ENCODE peak calls at places on chromosomes 1 and 21, in six cellular contexts. One of them, this sample, is unnamed.
A peak's percentile ranks its signal among the peaks of the same experiment; 100 is the strongest.

GRCh38 chr21:32813265-32813903 is 41.8 kb upstream of the PAXBP1 start:
- DNase-seq in heart left ventricle: peak; percentile 34
- DNase-seq in PC-3: no peak
- DNase-seq in breast epithelium: no peak
- DNase-seq in A673: no peak
- DNase-seq in choroid plexus epithelial cell: peak; percentile 28
- DNase-seq in this sample: no peak

GRCh38 chr1:9362488-9362887 is 69.8 kb downstream of the SPSB1 start:
- DNase-seq in A673: no peak
- DNase-seq in PC-3: no peak
- DNase-seq in heart left ventricle: no peak
- DNase-seq in breast epithelium: no peak
- DNase-seq in choroid plexus epithelial cell: no peak
- DNase-seq in this sample: no peak

GRCh38 chr1:36693116-36693515 is 210.4 kb upstream of the CSF3R start:
- DNase-seq in heart left ventricle: no peak
- DNase-seq in choroid plexus epithelial cell: no peak
- DNase-seq in PC-3: no peak
- DNase-seq in A673: no peak
- DNase-seq in breast epithelium: no peak
- DNase-seq in this sample: no peak

GRCh38 chr1:90402893-90403849 is 313.9 kb downstream of the BARHL2 start:
- DNase-seq in breast epithelium: peak; percentile 55
- DNase-seq in heart left ventricle: no peak
- DNase-seq in PC-3: peak; percentile 98
- DNase-seq in A673: peak; percentile 91
- DNase-seq in choroid plexus epithelial cell: peak; percentile 94
- DNase-seq in this sample: peak; percentile 61

GRCh38 chr1:223503348-223503747 is 110.1 kb downstream of the CCDC185 start:
- DNase-seq in choroid plexus epithelial cell: no peak
- DNase-seq in PC-3: no peak
- DNase-seq in A673: no peak
- DNase-seq in breast epithelium: no peak
- DNase-seq in heart left ventricle: no peak
- DNase-seq in this sample: no peak

GRCh38 chr21:34635307-34635706 is 20.4 kb upstream of the RCAN1 start:
- DNase-seq in PC-3: no peak
- DNase-seq in heart left ventricle: no peak
- DNase-seq in choroid plexus epithelial cell: no peak
- DNase-seq in A673: peak; percentile 11
- DNase-seq in breast epithelium: no peak
- DNase-seq in this sample: no peak

GRCh38 chr1:239812580-239812979 is 279.1 kb upstream of the FMN2 start:
- DNase-seq in PC-3: no peak
- DNase-seq in A673: no peak
- DNase-seq in heart left ventricle: no peak
- DNase-seq in choroid plexus epithelial cell: no peak
- DNase-seq in breast epithelium: no peak
- DNase-seq in this sample: no peak

GRCh38 chr1:95641386-95641785 is 407.4 kb downstream of the RWDD3 start:
- DNase-seq in breast epithelium: no peak
- DNase-seq in PC-3: no peak
- DNase-seq in heart left ventricle: no peak
- DNase-seq in A673: no peak
- DNase-seq in choroid plexus epithelial cell: no peak
- DNase-seq in this sample: no peak

GRCh38 chr1:100860397-100860991 is 34.1 kb downstream of the EXTL2 start:
- DNase-seq in breast epithelium: no peak
- DNase-seq in choroid plexus epithelial cell: peak; percentile 83
- DNase-seq in heart left ventricle: no peak
- DNase-seq in PC-3: peak; percentile 57
- DNase-seq in A673: peak; percentile 48
- DNase-seq in this sample: peak; percentile 33

GRCh38 chr1:52179073-52179472 is 37.2 kb downstream of the ZFYVE9 start:
- DNase-seq in breast epithelium: no peak
- DNase-seq in A673: no peak
- DNase-seq in PC-3: no peak
- DNase-seq in choroid plexus epithelial cell: no peak
- DNase-seq in heart left ventricle: no peak
- DNase-seq in this sample: peak; percentile 28

GRCh38 chr1:163924041-163924440 is 602.3 kb downstream of the NUF2 start:
- DNase-seq in A673: no peak
- DNase-seq in breast epithelium: no peak
- DNase-seq in heart left ventricle: no peak
- DNase-seq in choroid plexus epithelial cell: no peak
- DNase-seq in PC-3: no peak
- DNase-seq in this sample: no peak

GRCh38 chr1:72482736-72483413 is 200.5 kb upstream of the NEGR1 start:
- DNase-seq in heart left ventricle: no peak
- DNase-seq in breast epithelium: no peak
- DNase-seq in A673: no peak
- DNase-seq in PC-3: no peak
- DNase-seq in choroid plexus epithelial cell: no peak
- DNase-seq in this sample: no peak

GRCh38 chr21:45993210-45994085 is 11.9 kb downstream of the COL6A1 start:
- DNase-seq in PC-3: no peak
- DNase-seq in breast epithelium: peak; percentile 45
- DNase-seq in A673: no peak
- DNase-seq in heart left ventricle: peak; percentile 42
- DNase-seq in choroid plexus epithelial cell: no peak
- DNase-seq in this sample: no peak

GRCh38 chr21:36385909-36386642 is 884 bp downstream of the CHAF1B start:
- DNase-seq in choroid plexus epithelial cell: peak; percentile 13
- DNase-seq in PC-3: peak; percentile 23
- DNase-seq in heart left ventricle: no peak
- DNase-seq in A673: no peak
- DNase-seq in breast epithelium: no peak
- DNase-seq in this sample: no peak

GRCh38 chr1:188462837-188463236 is 1634.1 kb downstream of the PLA2G4A start:
- DNase-seq in breast epithelium: no peak
- DNase-seq in choroid plexus epithelial cell: no peak
- DNase-seq in heart left ventricle: no peak
- DNase-seq in A673: no peak
- DNase-seq in PC-3: no peak
- DNase-seq in this sample: no peak

GRCh38 chr1:107964397-107965111 is 426 bp downstream of the VAV3 start:
- DNase-seq in A673: peak; percentile 6
- DNase-seq in choroid plexus epithelial cell: peak; percentile 44
- DNase-seq in PC-3: no peak
- DNase-seq in heart left ventricle: peak; percentile 31
- DNase-seq in breast epithelium: no peak
- DNase-seq in this sample: peak; percentile 24

DNA sequence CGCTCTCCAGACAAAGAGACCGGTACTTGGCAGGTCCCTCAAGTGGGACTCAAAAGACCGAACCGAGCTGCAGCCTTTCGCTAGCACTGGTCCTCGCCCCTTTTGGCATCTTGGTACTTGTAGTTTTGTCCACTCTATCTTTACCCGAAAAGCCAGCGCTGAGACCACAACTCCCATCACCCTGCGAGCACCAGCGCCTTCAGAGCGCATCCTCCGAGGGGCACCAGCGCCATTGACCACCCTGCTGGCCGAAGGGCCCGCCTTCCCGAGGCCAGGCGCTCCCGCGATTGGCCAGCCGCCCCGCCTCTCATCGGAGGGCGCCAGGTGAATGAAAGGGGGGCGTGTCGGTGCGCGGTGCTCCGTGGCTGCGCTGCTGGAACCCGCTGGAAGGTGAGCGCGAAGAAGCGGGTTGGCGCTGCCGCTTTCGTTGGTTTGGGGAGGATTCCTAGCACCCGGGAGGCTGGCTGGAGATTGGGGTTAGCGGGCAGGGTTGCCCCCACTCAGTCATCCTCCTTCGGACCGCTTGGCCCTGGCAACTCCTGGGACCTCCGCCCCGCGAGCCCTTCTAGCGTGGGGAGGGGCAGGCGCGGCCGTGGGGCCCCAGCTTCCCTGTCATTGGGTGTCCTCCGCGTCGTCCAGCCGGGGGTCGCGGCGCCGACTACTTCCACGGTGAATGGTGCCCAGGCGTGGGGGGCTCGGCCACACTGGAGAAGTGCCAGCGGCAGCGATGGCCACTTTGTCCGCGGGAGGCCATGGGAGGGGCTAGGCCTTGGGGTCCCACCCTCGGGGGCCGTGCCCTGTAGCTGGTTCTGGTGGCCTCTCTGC is at the start of gene ZBTB8B:
- DNase-seq in heart left ventricle: peak; percentile 80
- DNase-seq in A673: peak; percentile 85
- DNase-seq in breast epithelium: peak; percentile 62
- DNase-seq in PC-3: peak; percentile 83
- DNase-seq in choroid plexus epithelial cell: peak; percentile 88
- DNase-seq in this sample: peak; percentile 43
- H3K4me3 ChIP-seq in heart left ventricle: peak within 1 kb of the TSS; percentile 48
- H3K4me3 ChIP-seq in A673: peak within 1 kb of the TSS; percentile 51
- H3K4me3 ChIP-seq in breast epithelium: peak within 1 kb of the TSS; percentile 56
- H3K4me3 ChIP-seq in PC-3: peak within 1 kb of the TSS; percentile 80
- H3K4me3 ChIP-seq in choroid plexus epithelial cell: peak within 1 kb of the TSS; percentile 62
- H3K4me3 ChIP-seq in this sample: peak within 1 kb of the TSS; percentile 33

GRCh38 chr1:10520497-10520896 is 45.7 kb downstream of the PEX14 start:
- DNase-seq in choroid plexus epithelial cell: no peak
- DNase-seq in breast epithelium: no peak
- DNase-seq in heart left ventricle: no peak
- DNase-seq in PC-3: no peak
- DNase-seq in A673: no peak
- DNase-seq in this sample: no peak

GRCh38 chr1:10520952-10521351 is 46.2 kb downstream of the PEX14 start:
- DNase-seq in heart left ventricle: no peak
- DNase-seq in PC-3: no peak
- DNase-seq in breast epithelium: no peak
- DNase-seq in choroid plexus epithelial cell: no peak
- DNase-seq in A673: no peak
- DNase-seq in this sample: no peak

GRCh38 chr1:10517677-10517982 is 42.9 kb downstream of the PEX14 start:
- DNase-seq in PC-3: no peak
- DNase-seq in heart left ventricle: no peak
- DNase-seq in breast epithelium: no peak
- DNase-seq in A673: no peak
- DNase-seq in choroid plexus epithelial cell: no peak
- DNase-seq in this sample: no peak

GRCh38 chr1:10516925-10517676 is 42.4 kb downstream of the PEX14 start:
- DNase-seq in breast epithelium: no peak
- DNase-seq in choroid plexus epithelial cell: no peak
- DNase-seq in heart left ventricle: no peak
- DNase-seq in A673: no peak
- DNase-seq in PC-3: no peak
- DNase-seq in this sample: no peak

GRCh38 chr1:10519016-10519417 is 44.3 kb downstream of the PEX14 start:
- DNase-seq in breast epithelium: no peak
- DNase-seq in A673: no peak
- DNase-seq in choroid plexus epithelial cell: no peak
- DNase-seq in heart left ventricle: no peak
- DNase-seq in PC-3: no peak
- DNase-seq in this sample: no peak
- TF ChIP-seq CTCF in breast epithelium: no peak
- TF ChIP-seq CTCF in A673: no peak
- TF ChIP-seq CTCF in choroid plexus epithelial cell: peak; percentile 12
- TF ChIP-seq CTCF in heart left ventricle: no peak
- TF ChIP-seq CTCF in PC-3: no peak
- TF ChIP-seq CTCF in this sample: no peak

DNA sequence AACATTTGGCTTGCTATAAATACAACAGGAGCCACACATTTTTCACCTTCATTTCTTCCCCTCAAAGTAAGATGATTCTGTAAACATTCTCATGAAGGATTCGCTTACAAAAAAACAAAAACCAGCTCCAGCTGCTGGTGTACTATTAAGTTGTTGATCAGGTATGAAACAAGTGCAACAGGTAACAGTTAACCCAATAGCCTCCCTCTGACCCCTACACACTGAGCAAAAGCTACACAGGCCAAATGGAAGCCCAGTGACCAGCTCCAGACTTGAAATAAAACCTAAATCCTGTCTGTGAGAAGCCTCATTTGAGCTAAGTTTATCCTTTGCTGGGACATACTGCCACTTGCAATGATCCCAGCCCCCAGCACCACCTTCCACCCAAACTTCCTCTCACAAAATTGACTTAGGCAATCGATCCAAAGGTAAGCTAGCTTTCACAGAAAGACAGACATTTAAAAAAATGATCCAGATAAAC is 991 bp downstream of the TIAM1 start:
- DNase-seq in choroid plexus epithelial cell: no peak
- DNase-seq in A673: no peak
- DNase-seq in PC-3: peak; percentile 12
- DNase-seq in breast epithelium: no peak
- DNase-seq in heart left ventricle: no peak
- DNase-seq in this sample: no peak
- H3K4me3 ChIP-seq in choroid plexus epithelial cell: peak overlapping the region; percentile 66
- H3K4me3 ChIP-seq in A673: no peak overlapping the region
- H3K4me3 ChIP-seq in PC-3: peak overlapping the region; percentile 85
- H3K4me3 ChIP-seq in breast epithelium: peak overlapping the region; percentile 49
- H3K4me3 ChIP-seq in heart left ventricle: peak overlapping the region; percentile 48
- H3K4me3 ChIP-seq in this sample: peak overlapping the region; percentile 52

DNA sequence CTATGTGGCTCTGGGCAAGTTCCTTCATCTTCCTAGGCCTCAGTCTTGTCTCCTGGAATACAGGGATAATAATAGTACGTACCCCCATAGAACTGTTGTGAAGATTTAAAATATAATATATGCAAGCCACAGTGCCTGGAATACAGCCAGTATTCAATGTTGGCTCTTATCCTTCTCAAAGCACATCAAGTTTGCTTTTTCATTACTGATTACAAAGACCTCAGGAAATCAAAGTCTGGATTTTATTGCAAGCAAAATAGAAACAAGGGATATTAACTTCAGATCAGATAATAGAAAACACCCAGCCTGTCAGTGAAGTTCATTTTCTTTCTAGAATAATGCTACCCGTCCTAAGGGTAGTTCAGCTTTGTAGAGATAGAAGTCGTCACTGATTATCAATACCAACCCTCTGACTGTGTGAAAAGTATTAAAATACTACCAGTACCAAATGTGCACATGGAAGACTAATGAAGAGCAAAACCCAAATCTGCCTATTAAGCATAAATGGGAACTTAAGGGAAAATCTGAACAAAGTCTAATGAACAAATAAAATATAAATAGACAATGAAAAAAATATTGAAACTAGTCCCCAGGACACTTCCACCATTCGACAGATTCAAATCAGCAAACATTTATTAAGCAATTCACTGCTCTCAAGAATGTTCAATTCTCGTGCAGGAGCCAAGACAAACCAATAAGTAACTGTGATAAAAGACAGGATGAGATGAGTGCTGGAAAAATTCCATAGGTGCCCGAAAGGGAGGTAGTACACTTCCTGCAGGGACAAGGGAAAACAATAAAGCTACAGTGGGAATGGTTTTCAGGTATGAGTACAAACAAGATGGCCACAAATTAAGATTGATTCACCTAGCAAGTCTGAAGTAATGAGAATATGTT is 206.2 kb downstream of the SMYD3 start:
- DNase-seq in heart left ventricle: no peak
- DNase-seq in PC-3: peak; percentile 32
- DNase-seq in breast epithelium: no peak
- DNase-seq in A673: no peak
- DNase-seq in choroid plexus epithelial cell: no peak
- DNase-seq in this sample: no peak
- TF ChIP-seq CTCF in heart left ventricle: no peak
- TF ChIP-seq CTCF in PC-3: no peak
- TF ChIP-seq CTCF in breast epithelium: no peak
- TF ChIP-seq CTCF in A673: no peak
- TF ChIP-seq CTCF in choroid plexus epithelial cell: no peak
- TF ChIP-seq CTCF in this sample: no peak

This sample was measured in fibroblast of villous mesenchyme.